ENCODE peak calls at places on chromosomes 2 and 18, in five cellular contexts. One of them, this sample, is unnamed.

GRCh38 chr2:68861330-68861729 is 9.9 kb downstream of the BMP10 start:
- DNase-seq in neuronal stem cell: no peak
- DNase-seq in mesenchymal stem cell: no peak
- DNase-seq in IMR-90: no peak
- DNase-seq in H9: no peak
- DNase-seq in this sample: peak

GRCh38 chr2:170141865-170142264 is 36.1 kb upstream of the MYO3B start:
- DNase-seq in neuronal stem cell: no peak
- DNase-seq in mesenchymal stem cell: no peak
- DNase-seq in IMR-90: no peak
- DNase-seq in H9: no peak
- DNase-seq in this sample: no peak

GRCh38 chr2:166067204-166067603 is 60.6 kb downstream of the SCN1A start:
- DNase-seq in neuronal stem cell: no peak
- DNase-seq in mesenchymal stem cell: no peak
- DNase-seq in IMR-90: no peak
- DNase-seq in H9: no peak
- DNase-seq in this sample: no peak

GRCh38 chr18:52888014-52888413 is 548.0 kb downstream of the DCC start:
- DNase-seq in neuronal stem cell: no peak
- DNase-seq in mesenchymal stem cell: no peak
- DNase-seq in IMR-90: no peak
- DNase-seq in H9: no peak
- DNase-seq in this sample: no peak

GRCh38 chr2:103232882-103233281 is 471.1 kb downstream of the TMEM182 start:
- DNase-seq in neuronal stem cell: no peak
- DNase-seq in mesenchymal stem cell: no peak
- DNase-seq in IMR-90: no peak
- DNase-seq in H9: no peak
- DNase-seq in this sample: no peak

GRCh38 chr18:10948421-10948820 is 200.9 kb downstream of the PIEZO2 start:
- DNase-seq in neuronal stem cell: no peak
- DNase-seq in mesenchymal stem cell: no peak
- DNase-seq in IMR-90: no peak
- DNase-seq in H9: no peak
- DNase-seq in this sample: no peak

GRCh38 chr2:68813596-68813995 is 57.6 kb downstream of the BMP10 start:
- DNase-seq in neuronal stem cell: no peak
- DNase-seq in mesenchymal stem cell: no peak
- DNase-seq in IMR-90: no peak
- DNase-seq in H9: no peak
- DNase-seq in this sample: peak

GRCh38 chr2:217714268-217714643 is 288.5 kb downstream of the TNS1 start:
- DNase-seq in neuronal stem cell: peak
- DNase-seq in mesenchymal stem cell: peak
- DNase-seq in IMR-90: peak
- DNase-seq in H9: no peak
- DNase-seq in this sample: no peak

GRCh38 chr2:8477511-8478132 is 204.2 kb upstream of the ID2 start:
- DNase-seq in neuronal stem cell: no peak
- DNase-seq in mesenchymal stem cell: no peak
- DNase-seq in IMR-90: no peak
- DNase-seq in H9: no peak
- DNase-seq in this sample: peak

GRCh38 chr18:64132871-64133270 is 16.0 kb downstream of the LINC00305 start:
- DNase-seq in neuronal stem cell: no peak
- DNase-seq in mesenchymal stem cell: no peak
- DNase-seq in IMR-90: no peak
- DNase-seq in H9: no peak
- DNase-seq in this sample: no peak
- H4K91ac ChIP-seq in neuronal stem cell: no peak
- H4K91ac ChIP-seq in mesenchymal stem cell: no peak
- H4K91ac ChIP-seq in IMR-90: no peak
- H4K91ac ChIP-seq in H9: peak
- H4K91ac ChIP-seq in this sample: peak

DNA sequence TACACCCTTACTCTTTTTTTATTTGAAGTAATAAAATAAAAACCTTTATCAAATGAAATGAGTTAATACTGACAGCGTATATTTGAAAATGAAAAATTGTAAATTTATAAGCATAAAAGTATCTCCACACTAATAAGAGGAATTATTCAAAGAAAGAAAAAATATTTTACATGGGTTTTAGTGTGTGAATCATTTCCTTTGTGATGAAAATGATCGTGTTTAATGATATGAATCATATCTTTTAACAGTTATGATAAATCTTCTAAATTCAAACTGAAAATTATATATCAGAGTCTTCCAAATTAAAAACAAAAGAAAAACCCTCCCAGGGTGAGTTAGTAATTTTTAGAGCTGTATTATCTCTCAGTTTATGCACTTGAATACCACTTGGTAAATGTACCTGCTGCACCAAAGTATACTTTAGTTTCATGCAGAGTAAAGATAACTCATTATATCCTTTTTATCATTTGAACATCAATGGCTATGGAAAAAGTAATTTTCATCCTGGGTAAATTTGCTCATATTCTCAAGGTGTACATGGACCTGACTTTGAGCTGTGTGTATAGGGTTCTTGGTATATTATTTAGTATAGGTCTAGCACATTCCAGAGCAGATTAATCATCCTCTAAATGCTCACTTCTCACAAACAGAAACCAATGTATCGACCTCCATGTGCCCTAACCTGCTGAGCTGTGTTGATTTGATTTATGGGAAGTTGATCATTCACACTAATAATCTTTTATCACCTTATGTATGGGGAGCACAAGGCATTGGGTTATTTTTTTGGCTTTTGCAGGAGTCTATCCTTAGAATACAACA is 98.7 kb upstream of the VWC2L start:
- DNase-seq in neuronal stem cell: no peak
- DNase-seq in mesenchymal stem cell: no peak
- DNase-seq in IMR-90: peak
- DNase-seq in H9: no peak
- DNase-seq in this sample: no peak
- H2AK5ac ChIP-seq in neuronal stem cell: no peak
- H2AK5ac ChIP-seq in mesenchymal stem cell: no peak
- H2AK5ac ChIP-seq in IMR-90: no peak
- H2AK5ac ChIP-seq in H9: no peak
- H2AK5ac ChIP-seq in this sample: no peak

DNA sequence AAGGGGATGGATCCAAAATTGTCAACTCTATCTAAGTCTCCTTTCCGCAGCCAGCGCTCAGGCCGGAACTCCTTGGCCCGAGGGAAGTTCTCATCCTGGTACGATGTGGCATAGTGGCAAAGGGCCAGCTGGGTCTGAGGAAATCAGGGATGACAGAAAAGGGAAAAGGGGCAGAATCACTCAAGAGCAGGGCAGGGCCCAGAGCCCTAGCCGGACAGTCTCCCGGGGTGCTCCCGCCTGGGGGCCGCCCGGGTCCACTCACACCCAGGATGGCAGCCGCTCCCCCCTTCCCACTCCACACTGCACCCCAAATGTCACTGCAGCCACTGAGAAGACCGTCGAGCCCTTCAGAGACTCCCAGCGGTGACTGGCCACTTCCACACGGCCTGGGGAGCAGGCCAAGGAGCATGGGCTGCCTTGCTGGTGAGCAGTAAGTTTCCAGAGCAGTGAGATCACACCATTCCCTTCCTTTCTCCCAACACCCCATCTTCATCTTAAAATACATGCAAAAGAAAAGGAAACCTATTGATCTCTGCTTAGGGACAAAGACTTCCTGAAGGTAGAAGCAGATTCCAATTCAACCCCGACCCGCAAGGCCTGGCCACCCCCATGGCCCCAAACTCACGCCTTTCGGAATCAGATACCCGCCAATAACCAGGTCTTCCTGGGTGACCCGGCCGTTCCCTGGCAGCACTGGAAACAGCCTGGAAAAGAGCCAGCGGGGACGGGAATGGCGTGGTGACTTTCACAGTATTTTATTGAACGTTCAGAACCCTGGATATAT is 26.7 kb downstream of the CYP27C1 start:
- DNase-seq in neuronal stem cell: no peak
- DNase-seq in mesenchymal stem cell: no peak
- DNase-seq in IMR-90: peak
- DNase-seq in H9: no peak
- DNase-seq in this sample: no peak
- H4K91ac ChIP-seq in neuronal stem cell: no peak
- H4K91ac ChIP-seq in mesenchymal stem cell: peak
- H4K91ac ChIP-seq in IMR-90: peak
- H4K91ac ChIP-seq in H9: no peak
- H4K91ac ChIP-seq in this sample: no peak

GRCh38 chr2:61537590-61538178 is 472 bp downstream of the XPO1 start:
- DNase-seq in neuronal stem cell: peak
- DNase-seq in mesenchymal stem cell: no peak
- DNase-seq in IMR-90: no peak
- DNase-seq in H9: no peak
- DNase-seq in this sample: no peak
- H2AK5ac ChIP-seq in neuronal stem cell: peak
- H2AK5ac ChIP-seq in mesenchymal stem cell: peak
- H2AK5ac ChIP-seq in IMR-90: peak
- H2AK5ac ChIP-seq in H9: no peak
- H2AK5ac ChIP-seq in this sample: peak

DNA sequence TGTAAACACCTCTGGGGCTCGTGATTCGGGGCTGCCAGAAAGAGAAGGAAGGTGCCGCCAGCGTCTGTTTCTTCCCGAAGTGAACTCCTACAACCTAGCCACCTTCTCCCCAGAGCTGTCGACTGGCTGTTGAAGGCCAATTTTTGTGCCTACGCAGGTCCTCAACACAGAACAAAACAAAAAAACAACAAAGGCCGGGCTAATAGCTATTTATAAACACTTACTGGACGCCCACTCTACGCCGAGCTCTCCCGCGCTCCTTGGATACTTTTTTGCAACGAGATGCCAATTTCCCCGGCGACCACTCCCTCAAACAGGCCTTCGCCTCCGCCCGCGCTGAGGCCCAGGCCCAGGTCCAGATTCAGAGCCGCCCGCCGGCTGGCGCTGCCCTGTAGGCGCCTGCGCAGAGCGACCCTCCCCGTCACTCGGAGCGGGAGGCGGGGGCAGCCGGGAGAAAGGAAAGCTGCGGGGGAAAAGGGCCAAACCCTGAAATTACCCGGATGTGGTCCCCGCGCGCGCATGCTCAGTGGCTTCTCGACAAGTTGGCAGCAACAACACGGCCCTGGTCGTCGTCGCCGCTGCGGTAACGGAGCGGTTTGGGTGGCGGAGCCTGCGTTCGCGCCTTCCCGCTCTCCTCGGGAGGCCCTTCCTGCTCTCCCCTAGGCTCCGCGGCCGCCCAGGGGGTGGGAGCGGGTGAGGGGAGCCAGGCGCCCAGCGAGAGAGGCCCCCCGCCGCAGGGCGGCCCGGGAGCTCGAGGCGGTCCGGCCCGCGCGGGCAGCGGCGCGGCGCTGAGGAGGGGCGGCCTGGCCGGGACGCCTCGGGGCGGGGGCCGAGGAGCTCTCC is at the start of gene SMAD4:
- DNase-seq in neuronal stem cell: peak
- DNase-seq in mesenchymal stem cell: peak
- DNase-seq in IMR-90: peak
- DNase-seq in H9: peak
- DNase-seq in this sample: peak
- H4K91ac ChIP-seq in neuronal stem cell: no peak
- H4K91ac ChIP-seq in mesenchymal stem cell: peak
- H4K91ac ChIP-seq in IMR-90: peak
- H4K91ac ChIP-seq in H9: no peak
- H4K91ac ChIP-seq in this sample: peak

GRCh38 chr18:79387214-79387613 is 8.5 kb upstream of the NFATC1 start:
- DNase-seq in neuronal stem cell: no peak
- DNase-seq in mesenchymal stem cell: no peak
- DNase-seq in IMR-90: no peak
- DNase-seq in H9: no peak
- DNase-seq in this sample: no peak
- H2AK5ac ChIP-seq in neuronal stem cell: no peak
- H2AK5ac ChIP-seq in mesenchymal stem cell: no peak
- H2AK5ac ChIP-seq in IMR-90: no peak
- H2AK5ac ChIP-seq in H9: no peak
- H2AK5ac ChIP-seq in this sample: no peak

GRCh38 chr2:207256476-207257207 is 90.9 kb upstream of the KLF7 start:
- DNase-seq in neuronal stem cell: no peak
- DNase-seq in mesenchymal stem cell: peak
- DNase-seq in IMR-90: peak
- DNase-seq in H9: no peak
- DNase-seq in this sample: no peak

GRCh38 chr2:207258191-207258991 is 92.6 kb upstream of the KLF7 start:
- DNase-seq in neuronal stem cell: no peak
- DNase-seq in mesenchymal stem cell: peak
- DNase-seq in IMR-90: peak
- DNase-seq in H9: no peak
- DNase-seq in this sample: peak

GRCh38 chr2:207256026-207256425 is 90.3 kb upstream of the KLF7 start:
- DNase-seq in neuronal stem cell: no peak
- DNase-seq in mesenchymal stem cell: no peak
- DNase-seq in IMR-90: no peak
- DNase-seq in H9: no peak
- DNase-seq in this sample: no peak

GRCh38 chr2:207255565-207255964 is 89.8 kb upstream of the KLF7 start:
- DNase-seq in neuronal stem cell: no peak
- DNase-seq in mesenchymal stem cell: no peak
- DNase-seq in IMR-90: no peak
- DNase-seq in H9: no peak
- DNase-seq in this sample: no peak

DNA sequence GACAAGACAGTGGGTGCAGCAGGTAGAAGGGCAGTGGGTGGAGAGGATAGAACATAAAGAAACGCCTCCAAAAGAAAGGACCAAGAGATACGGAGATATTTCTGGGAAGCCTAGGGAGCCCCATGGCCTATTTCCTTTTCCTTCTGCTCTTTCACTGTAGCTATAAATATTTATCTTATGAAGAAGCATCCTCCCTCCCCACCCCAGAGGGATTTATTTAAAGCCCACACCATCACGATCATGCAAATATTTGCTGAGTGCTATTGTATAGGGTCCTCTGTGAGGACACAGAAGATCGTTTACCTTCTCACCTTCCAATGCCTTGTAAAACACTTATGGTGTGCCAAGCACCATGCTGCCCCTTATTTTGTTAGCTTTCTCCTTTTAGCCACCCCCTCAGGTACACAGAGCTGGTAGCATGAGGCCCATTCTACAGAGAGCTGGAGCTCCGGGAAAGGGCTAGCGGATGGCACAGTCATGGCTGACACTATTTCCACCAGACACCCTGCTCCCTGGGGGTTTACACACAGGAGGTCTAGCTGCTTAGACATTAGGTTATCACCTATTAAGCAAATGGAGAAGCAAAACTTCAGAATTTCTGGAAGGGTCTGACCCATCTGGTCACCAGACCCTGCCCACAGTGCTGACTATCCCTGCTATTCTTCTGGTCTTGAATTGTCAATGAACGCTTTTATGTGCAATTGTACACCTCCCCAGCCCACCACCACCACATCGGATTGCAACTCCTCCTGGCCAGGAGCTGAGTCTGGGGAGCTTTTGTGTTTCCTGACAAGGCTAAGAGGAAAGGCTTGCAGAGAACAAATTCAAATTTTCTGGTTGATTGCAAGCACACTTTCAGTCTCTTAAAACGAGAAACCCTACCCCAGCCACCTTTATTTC is 91.8 kb upstream of the KLF7 start:
- DNase-seq in neuronal stem cell: no peak
- DNase-seq in mesenchymal stem cell: peak
- DNase-seq in IMR-90: peak
- DNase-seq in H9: no peak
- DNase-seq in this sample: no peak
- H4K91ac ChIP-seq in neuronal stem cell: no peak
- H4K91ac ChIP-seq in mesenchymal stem cell: peak
- H4K91ac ChIP-seq in IMR-90: peak
- H4K91ac ChIP-seq in H9: no peak
- H4K91ac ChIP-seq in this sample: no peak

This sample was measured in trophoblast cell.